ENCODE peak calls at places on chromosome 7, in five cellular contexts. V, N, I, K and E are unnamed samples.
A peak's percentile ranks its signal among the peaks of the same experiment; 100 is the strongest.

GRCh38 chr7:26507375-26508068 is 215.9 kb downstream of the SNX10 start:
- DNase-seq in V (no peak), N (no peak), I (no peak), K (no peak), E (no peak)

GRCh38 chr7:106774768-106775551 is 90.1 kb upstream of the PIK3CG start:
- DNase-seq in V (no peak), N (no peak), I (no peak), K (no peak), E (no peak)

GRCh38 chr7:36216063-36216684 is 63.1 kb downstream of the EEPD1 start:
- DNase-seq in V (peak; percentile 69), N (no peak), I (no peak), K (no peak), E (no peak)

GRCh38 chr7:128135275-128136214 is 104.3 kb upstream of the LRRC4 start:
- DNase-seq in V (no peak), N (peak; percentile 82), I (peak; percentile 71), K (peak; percentile 77), E (peak; percentile 72)

GRCh38 chr7:2399848-2400587 is 3.4 kb upstream of the CHST12 start:
- DNase-seq in V (peak; percentile 50), N (peak; percentile 89), I (no peak), K (peak; percentile 91), E (peak; percentile 16)

GRCh38 chr7:83691095-83691494 is 42.2 kb upstream of the SEMA3E start:
- DNase-seq in V (no peak), N (no peak), I (no peak), K (no peak), E (no peak)

GRCh38 chr7:139936760-139937310 is 107.8 kb downstream of the TBXAS1 start:
- DNase-seq in V (no peak), N (no peak), I (no peak), K (no peak), E (no peak)

GRCh38 chr7:100489824-100490223 is 6.1 kb downstream of the NYAP1 start:
- DNase-seq in V (no peak), N (no peak), I (peak; percentile 85), K (peak; percentile 75), E (no peak)

GRCh38 chr7:15104411-15105092 is 202.0 kb upstream of the DGKB start:
- DNase-seq in V (no peak), N (no peak), I (no peak), K (no peak), E (no peak)

GRCh38 chr7:98378210-98378819 is 22.6 kb downstream of the BAIAP2L1 start:
- DNase-seq in V (no peak), N (no peak), I (no peak), K (no peak), E (no peak)

GRCh38 chr7:131861620-131862346 is 305.4 kb upstream of the PODXL start:
- DNase-seq in V (no peak), N (no peak), I (no peak), K (no peak), E (no peak)

GRCh38 chr7:36190447-36191291 is 37.6 kb downstream of the EEPD1 start:
- DNase-seq in V (no peak), N (peak; percentile 66), I (peak; percentile 41), K (no peak), E (no peak)

GRCh38 chr7:128039487-128040099 is 8.4 kb upstream of the LRRC4 start:
- DNase-seq in V (no peak), N (no peak), I (no peak), K (no peak), E (no peak)

GRCh38 chr7:268991-269390 is 21.0 kb upstream of the FOXL3 start:
- DNase-seq in V (no peak), N (peak; percentile 37), I (no peak), K (no peak), E (no peak)

GRCh38 chr7:48109848-48110663 is 21.0 kb downstream of the UPP1 start:
- DNase-seq in V (peak; percentile 64), N (peak; percentile 85), I (peak; percentile 81), K (peak; percentile 90), E (peak; percentile 83)

GRCh38 chr7:2478387-2478760 is 2.2 kb upstream of the GRIFIN start:
- DNase-seq in V (peak; percentile 65), N (peak; percentile 88), I (no peak), K (peak; percentile 69), E (no peak)

GRCh38 chr7:3321206-3321605 is 20.2 kb downstream of the SDK1 start:
- DNase-seq in V (no peak), N (no peak), I (no peak), K (no peak), E (no peak)

GRCh38 chr7:32298403-32299132 is 191.6 kb downstream of the LSM5 start:
- DNase-seq in V (no peak), N (peak; percentile 70), I (no peak), K (no peak), E (no peak)

GRCh38 chr7:101302641-101303101 is 18.9 kb downstream of the IFT22 start:
- DNase-seq in V (no peak), N (no peak), I (no peak), K (no peak), E (no peak)

GRCh38 chr7:39461263-39461662 is 104.9 kb upstream of the YAE1 start:
- DNase-seq in V (no peak), N (no peak), I (no peak), K (no peak), E (no peak)

GRCh38 chr7:46386428-46387399 is 465.6 kb upstream of the IGFBP3 start:
- DNase-seq in V (no peak), N (no peak), I (no peak), K (no peak), E (no peak)

GRCh38 chr7:75915416-75916156 is 631 bp downstream of the POR start:
- DNase-seq in V (peak; percentile 35), N (peak; percentile 60), I (peak; percentile 30), K (peak; percentile 36), E (peak; percentile 48)

GRCh38 chr7:150830957-150831356 is 21.4 kb upstream of the AOC1 start:
- DNase-seq in V (no peak), N (no peak), I (no peak), K (no peak), E (no peak)

GRCh38 chr7:104252409-104253134 is 44.8 kb upstream of the ORC5 start:
- DNase-seq in V (no peak), N (no peak), I (no peak), K (peak; percentile 23), E (no peak)

GRCh38 chr7:35694161-35694783 is 663 bp downstream of the HERPUD2 start:
- DNase-seq in V (no peak), N (no peak), I (peak; percentile 25), K (peak; percentile 48), E (no peak)

DNA sequence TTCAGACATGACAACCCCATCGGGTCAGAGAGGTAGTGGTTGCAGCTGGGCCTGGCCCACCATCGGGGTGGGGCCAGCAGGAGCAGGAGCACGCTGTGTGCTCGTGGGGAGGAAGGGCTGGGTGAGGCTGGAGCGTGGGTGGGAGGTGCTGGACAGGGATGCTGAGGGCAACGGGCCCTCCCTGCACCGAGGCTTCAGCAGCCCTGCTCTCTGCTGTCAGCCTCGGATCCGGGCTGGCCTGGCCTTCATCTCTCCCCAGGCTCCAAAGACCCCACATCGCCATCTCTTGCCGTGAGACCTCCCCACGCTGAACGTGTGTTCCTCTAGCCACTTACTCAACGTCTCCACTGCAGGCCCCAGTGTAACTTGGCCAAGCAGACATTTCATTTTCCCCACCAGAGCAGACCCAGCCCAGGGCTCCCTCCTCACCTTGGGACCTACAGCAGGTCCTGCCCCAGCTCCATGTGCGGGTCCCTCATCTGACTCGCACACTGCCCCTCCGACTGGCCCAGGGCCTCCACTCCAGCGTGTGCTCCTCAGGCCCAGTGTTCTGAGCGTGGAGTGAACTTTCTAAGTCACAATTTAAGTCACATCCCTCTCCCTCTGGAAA is 462.4 kb downstream of the DNAJB6 start:
- DNase-seq in V (no peak), N (peak; percentile 36), I (no peak), K (no peak), E (no peak)
- H3K9me3 ChIP-seq in V (no peaks in the 10 kb centered on the region), N (no peaks in the 10 kb centered on the region), I (no peaks in the 10 kb centered on the region), K (no peaks in the 10 kb centered on the region), E (no peaks in the 10 kb centered on the region)

DNA sequence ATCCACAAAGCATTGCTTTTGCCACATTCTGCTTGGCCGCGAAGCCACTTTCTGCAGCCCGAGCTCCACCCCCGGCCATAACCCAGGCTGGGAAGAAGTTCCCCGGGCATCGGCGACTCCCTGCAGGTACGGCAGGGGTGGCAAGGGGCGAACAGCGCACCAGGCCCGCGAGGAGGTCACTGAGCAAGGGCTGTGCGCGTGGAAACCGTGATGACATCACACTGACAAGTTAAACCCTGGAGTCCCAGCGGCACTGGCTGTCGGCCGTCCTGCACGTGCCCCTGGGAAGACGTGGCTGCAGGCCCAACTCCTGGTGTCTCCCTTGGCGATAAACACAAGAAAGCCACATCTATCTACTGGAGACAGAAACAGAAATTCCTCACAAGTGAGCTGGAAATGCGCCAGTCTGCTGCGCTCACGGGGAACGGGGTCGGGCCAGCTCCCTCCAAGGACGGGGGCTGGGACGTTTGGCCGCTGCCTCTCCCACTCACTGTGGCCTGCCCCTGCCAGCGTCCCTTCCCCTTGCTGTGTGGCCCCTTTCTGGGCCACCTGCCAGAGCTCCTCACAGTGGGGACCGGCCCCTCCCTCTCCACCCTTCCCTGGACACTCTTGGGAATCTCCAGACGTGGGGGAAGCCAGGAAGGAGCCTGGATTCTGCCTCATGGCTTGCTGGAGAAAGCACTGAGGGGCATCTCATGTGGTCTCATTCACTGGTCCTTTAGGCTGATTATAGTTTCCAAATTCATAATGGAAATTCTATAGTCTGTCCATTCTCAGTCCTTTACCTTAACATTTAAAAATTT is 326.5 kb downstream of the DNAJB6 start:
- DNase-seq in V (no peak), N (no peak), I (no peak), K (peak; percentile 84), E (peak; percentile 43)
- H3K9me3 ChIP-seq in V (no peaks in the 10 kb centered on the region), N (no peaks in the 10 kb centered on the region), I (no peaks in the 10 kb centered on the region), K (no peaks in the 10 kb centered on the region), E (no peaks in the 10 kb centered on the region)

GRCh38 chr7:157792241-157792950 is 455.6 kb downstream of the DNAJB6 start:
- DNase-seq in V (no peak), N (peak; percentile 35), I (no peak), K (no peak), E (no peak)
- H3K9me3 ChIP-seq in V (no peaks in the 10 kb centered on the region), N (no peaks in the 10 kb centered on the region), I (no peaks in the 10 kb centered on the region), K (no peaks in the 10 kb centered on the region), E (no peaks in the 10 kb centered on the region)

DNA sequence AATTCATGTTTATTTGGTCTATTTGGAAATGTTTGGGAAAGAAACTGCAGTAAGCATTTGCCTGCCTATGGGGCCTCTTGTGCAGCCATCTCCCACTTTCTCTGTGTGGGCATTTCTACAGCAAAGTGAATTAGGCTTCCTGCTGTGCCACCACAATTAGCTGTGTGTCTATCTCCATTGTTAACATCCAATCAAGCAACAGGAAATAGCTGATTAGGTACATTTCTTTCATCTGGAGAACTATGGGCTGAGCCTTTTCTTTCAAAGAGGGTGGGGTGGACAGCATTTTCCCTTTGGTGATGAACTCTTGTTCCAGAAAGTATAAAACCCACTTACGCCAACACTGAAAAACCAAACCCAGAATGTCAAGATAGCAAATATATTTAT is 640.0 kb downstream of the ACTR3B start:
- DNase-seq in V (no peak), N (no peak), I (no peak), K (no peak), E (no peak)
- H3K9me3 ChIP-seq in V (no peaks in the 10 kb centered on the region), N (no peaks in the 10 kb centered on the region), I (no peaks in the 10 kb centered on the region), K (no peaks in the 10 kb centered on the region), E (no peaks in the 10 kb centered on the region)

DNA sequence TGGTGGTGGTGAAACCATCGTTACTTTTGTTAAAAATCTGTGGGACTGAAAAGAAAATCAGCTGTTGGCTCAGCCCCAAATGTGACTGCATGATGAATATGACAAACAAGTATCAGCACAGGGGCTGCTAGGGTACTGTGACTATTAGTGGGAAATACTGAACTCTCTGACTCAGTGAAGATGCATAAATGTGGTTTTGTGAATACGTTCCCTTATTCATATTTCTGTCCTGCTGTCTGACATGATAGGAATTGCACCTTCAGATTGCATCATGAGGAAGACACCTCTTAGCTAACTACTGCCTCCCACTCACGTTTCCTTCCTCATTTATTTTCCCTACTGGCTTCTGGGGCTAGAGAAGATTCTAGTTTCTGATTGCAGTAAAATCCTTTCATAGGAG is 1.4 kb downstream of the CLEC5A start:
- DNase-seq in V (no peak), N (no peak), I (no peak), K (no peak), E (no peak)
- H3K9me3 ChIP-seq in V (no peaks in the 10 kb centered on the region), N (no peaks in the 10 kb centered on the region), I (peaks cover 5% of the 10 kb centered on the region), K (no peaks in the 10 kb centered on the region), E (no peaks in the 10 kb centered on the region)